ENCODE peak calls at places on chromosomes 12 and 14, in ten cellular contexts. Z is anterior cingulate cortex; K is amniotic stem cell; G is naive thymus-derived CD8-positive, alpha-beta T cell; Q is activated gamma-delta T cell treated with Interleukin-2 at 50 U/mL for 16 hours; E is stimulated activated CD4-positive, alpha-beta T cell treated with anti-CD3 and anti-CD28 coated beads, TNF-alpha, amount 100 ng/mL, for 1 hour; R is osteocyte; J is Calu3; U is GM10248; S is activated CD8-positive, alpha-beta memory T cell treated with anti-CD3 and anti-CD28 coated beads, Interleukin-2, amount 50 U/mL, for 4 hours. Y is an unnamed sample.

GRCh38 chr14:69346710-69347109 is 51.4 kb downstream of the ERH start:
- DNase-seq in G (no peak), E (no peak), K (no peak), U (peak; percentile 56), S (peak; percentile 27), J (peak; percentile 70), R (no peak), Z (no peak), Q (no peak), Y (no peak)

GRCh38 chr12:51976376-51977160 is 25.1 kb downstream of the ACVR1B start:
- DNase-seq in Q (no peak), R (no peak), G (no peak), Z (no peak), U (no peak), J (peak; percentile 66), S (no peak), K (peak; percentile 12), E (no peak), Y (no peak)

GRCh38 chr14:76997257-76997970 is 31.1 kb downstream of the IRF2BPL start:
- DNase-seq in Z (no peak), K (no peak), E (no peak), S (no peak), U (no peak), R (no peak), G (no peak), Q (no peak), J (no peak), Y (no peak)

GRCh38 chr12:94815958-94816357 is 165.6 kb upstream of the TMCC3 start:
- DNase-seq in U (no peak), S (no peak), Z (no peak), E (no peak), R (no peak), Q (no peak), J (no peak), K (no peak), G (no peak), Y (no peak)

GRCh38 chr12:88111074-88111652 is 30.7 kb downstream of the CEP290 start:
- DNase-seq in Q (no peak), G (no peak), Z (no peak), E (no peak), S (no peak), U (peak; percentile 13), K (peak; percentile 0), J (no peak), R (no peak), Y (no peak)

GRCh38 chr12:110108309-110109036 is 15.7 kb upstream of the IFT81 start:
- DNase-seq in J (peak; percentile 75), E (no peak), Z (no peak), Q (no peak), U (no peak), K (no peak), G (no peak), R (no peak), S (no peak), Y (no peak)

GRCh38 chr12:130806574-130806973 is 32.5 kb downstream of the STX2 start:
- DNase-seq in Q (no peak), Z (no peak), R (no peak), U (no peak), K (no peak), S (no peak), E (no peak), J (no peak), G (no peak), Y (no peak)

GRCh38 chr14:102757646-102758045 is 19.6 kb upstream of the TRAF3 start:
- DNase-seq in Q (no peak), E (no peak), R (no peak), K (no peak), U (no peak), G (no peak), Z (no peak), S (no peak), J (no peak), Y (no peak)

GRCh38 chr12:104138747-104139186 is 757 bp upstream of the NFYB start:
- DNase-seq in J (no peak), Z (peak; percentile 39), E (no peak), S (no peak), R (no peak), K (no peak), G (no peak), Q (no peak), U (no peak), Y (no peak)

Y was measured in substantia nigra.